ENCODE peak calls at places on chromosomes 13 and 19, in ten cellular contexts. L, M, O, Z, T, X, V, U, S and E are unnamed samples.

GRCh38 chr13:24943136-24943535 is 152.8 kb upstream of the PABPC3 start:
- DNase-seq in L (no peak), M (no peak), O (no peak), Z (no peak), T (no peak), X (no peak), V (no peak), U (no peak), S (no peak), E (no peak)

GRCh38 chr13:39159393-39159792 is 121.1 kb downstream of the NHLRC3 start:
- DNase-seq in L (no peak), M (peak; percentile 20), O (no peak), Z (no peak), T (no peak), X (no peak), V (no peak), U (no peak), S (no peak), E (no peak)

GRCh38 chr13:113474179-113474578 is 16.3 kb downstream of the DCUN1D2 start:
- DNase-seq in L (peak; percentile 69), M (peak; percentile 67), O (no peak), Z (no peak), T (no peak), X (no peak), V (no peak), U (peak; percentile 67), S (peak; percentile 46), E (peak; percentile 86)

GRCh38 chr19:19110410-19111137 is 27.7 kb downstream of the TMEM161A start:
- DNase-seq in L (no peak), M (peak; percentile 22), O (no peak), Z (no peak), T (no peak), X (no peak), V (no peak), U (peak; percentile 9), S (no peak), E (no peak)

GRCh38 chr13:24865158-24865557 is 101.2 kb downstream of the RNF17 start:
- DNase-seq in L (no peak), M (no peak), O (no peak), Z (no peak), T (peak; percentile 40), X (no peak), V (peak; percentile 6), U (no peak), S (no peak), E (peak; percentile 12)

GRCh38 chr13:113349050-113349449 is 14.9 kb downstream of the GRTP1 start:
- DNase-seq in L (no peak), M (no peak), O (no peak), Z (no peak), T (no peak), X (no peak), V (no peak), U (no peak), S (no peak), E (no peak)

GRCh38 chr19:10260141-10260584 is 8.1 kb downstream of the MRPL4 start:
- DNase-seq in L (no peak), M (peak; percentile 96), O (no peak), Z (no peak), T (no peak), X (peak; percentile 76), V (no peak), U (no peak), S (peak; percentile 88), E (no peak)

GRCh38 chr13:30865131-30866009 is 40.7 kb upstream of the MEDAG start:
- DNase-seq in L (peak; percentile 88), M (peak; percentile 96), O (peak; percentile 81), Z (peak; percentile 85), T (peak; percentile 96), X (peak; percentile 65), V (peak; percentile 96), U (peak; percentile 91), S (peak; percentile 69), E (peak; percentile 94)

GRCh38 chr13:29918845-29919244 is 68.4 kb upstream of the UBL3 start:
- DNase-seq in L (peak; percentile 79), M (peak; percentile 97), O (peak; percentile 77), Z (no peak), T (peak; percentile 86), X (peak; percentile 97), V (peak; percentile 92), U (peak; percentile 83), S (no peak), E (peak; percentile 90)

GRCh38 chr13:75841905-75842304 is 205.8 kb downstream of the LMO7 start:
- DNase-seq in L (no peak), M (no peak), O (no peak), Z (no peak), T (no peak), X (no peak), V (no peak), U (no peak), S (no peak), E (no peak)

DNA sequence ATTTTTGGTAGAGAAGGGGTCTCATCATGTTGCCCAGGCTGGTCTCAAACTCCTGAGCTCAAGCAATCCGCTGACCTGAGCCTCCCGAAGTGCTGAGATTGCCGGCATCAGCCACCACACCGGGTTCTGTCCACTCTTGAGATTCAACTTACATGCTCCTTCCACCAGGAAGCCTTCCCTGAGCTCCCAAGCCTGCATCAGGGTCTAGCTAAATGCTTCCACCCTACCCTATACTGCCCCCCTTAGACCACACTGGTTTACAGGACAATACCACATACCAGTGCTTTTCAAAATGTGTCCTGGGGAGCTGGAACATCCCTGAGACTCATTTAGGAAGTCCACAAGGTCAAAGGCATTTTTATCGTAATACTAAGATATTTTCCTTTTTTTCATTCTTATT is 15.1 kb upstream of the CACNG8 start:
- DNase-seq in L (no peak), M (no peak), O (no peak), Z (no peak), T (no peak), X (no peak), V (no peak), U (no peak), S (no peak), E (no peak)
- TF ChIP-seq CTCF in L (no peak), M (no peak), O (no peak), Z (peak; percentile 29), T (peak; percentile 21), X (peak; percentile 47), V (peak; percentile 10), U (peak; percentile 21), S (no peak), E (peak; percentile 1)

DNA sequence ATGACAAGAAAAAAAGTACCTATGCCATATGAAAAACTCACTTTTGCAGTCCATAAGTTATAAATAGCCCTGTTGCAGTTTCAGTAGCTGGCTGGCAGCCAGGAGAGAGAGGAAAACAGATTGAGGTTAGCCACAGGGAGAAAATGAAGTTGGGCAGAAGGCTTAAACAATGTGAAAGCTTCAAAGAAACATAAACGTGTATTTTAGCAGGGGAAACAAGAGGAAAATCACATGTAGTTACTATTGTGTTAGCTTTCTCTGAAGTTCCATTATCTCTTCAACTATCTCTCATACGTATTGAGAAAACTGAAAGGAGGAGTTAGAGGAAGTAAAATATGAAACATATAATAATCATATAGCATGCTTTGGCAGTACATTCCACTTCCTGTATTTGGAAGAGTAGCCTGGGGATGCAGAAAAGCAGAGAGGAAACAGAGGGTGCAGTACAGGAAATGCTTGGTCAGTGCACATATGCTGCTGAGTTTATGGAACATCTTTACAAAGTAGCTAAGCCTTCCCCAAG is 1551.1 kb downstream of the EFNB2 start:
- DNase-seq in L (peak; percentile 15), M (peak; percentile 7), O (peak; percentile 33), Z (no peak), T (peak; percentile 1), X (no peak), V (peak; percentile 88), U (peak; percentile 81), S (no peak), E (no peak)
- H3K4me3 ChIP-seq in L (no peak overlapping the region), M (no peak overlapping the region), O (no peak overlapping the region), Z (no peak overlapping the region), T (no peak overlapping the region), X (no peak overlapping the region), V (no peak overlapping the region), U (no peak overlapping the region), S (no peak overlapping the region), E (no peak overlapping the region)

DNA sequence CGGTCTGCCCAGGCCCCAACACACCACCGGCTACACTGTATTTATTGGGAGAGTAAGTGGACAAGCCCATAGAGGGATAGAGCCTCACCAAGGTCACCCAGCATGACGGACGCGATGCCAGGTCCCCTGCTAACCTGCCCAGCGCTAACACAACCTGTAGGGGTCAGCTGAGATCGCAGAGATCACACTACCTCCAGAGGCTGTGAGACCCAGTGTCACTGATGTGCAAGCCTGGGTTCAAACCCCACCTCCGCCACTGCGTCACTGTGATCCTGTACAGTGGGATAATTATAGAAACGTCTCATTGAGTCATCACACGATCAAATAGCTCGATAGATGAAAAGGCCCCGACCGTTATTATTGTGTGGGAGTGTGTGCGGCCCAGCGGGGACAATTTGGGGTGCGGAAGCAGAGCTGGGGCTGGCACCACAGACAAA is 10.6 kb upstream of the TLE2 start:
- DNase-seq in L (no peak), M (no peak), O (peak; percentile 68), Z (no peak), T (no peak), X (no peak), V (no peak), U (no peak), S (no peak), E (no peak)
- TF ChIP-seq CTCF in L (no peak), M (no peak), O (peak; percentile 54), Z (no peak), T (no peak), X (no peak), V (no peak), U (no peak), S (no peak), E (no peak)

GRCh38 chr13:83880275-83881027 is 1.8 kb downstream of the SLITRK1 start:
- DNase-seq in L (no peak), M (no peak), O (peak; percentile 24), Z (no peak), T (no peak), X (no peak), V (no peak), U (no peak), S (no peak), E (no peak)
- H3K4me3 ChIP-seq in L (peak overlapping the region; percentile 44), M (no peak overlapping the region), O (no peak overlapping the region), Z (no peak overlapping the region), T (no peak overlapping the region), X (no peak overlapping the region), V (peak overlapping the region; percentile 37), U (peak overlapping the region; percentile 47), S (no peak overlapping the region), E (peak overlapping the region; percentile 54)

GRCh38 chr13:66358564-66358963 is 871.6 kb downstream of the PCDH9 start:
- DNase-seq in L (no peak), M (no peak), O (no peak), Z (no peak), T (no peak), X (no peak), V (no peak), U (no peak), S (no peak), E (no peak)

GRCh38 chr13:66348745-66349720 is 881.1 kb downstream of the PCDH9 start:
- DNase-seq in L (no peak), M (no peak), O (peak; percentile 17), Z (no peak), T (peak; percentile 2), X (no peak), V (no peak), U (no peak), S (peak; percentile 34), E (no peak)

GRCh38 chr13:66354880-66355279 is 875.3 kb downstream of the PCDH9 start:
- DNase-seq in L (no peak), M (no peak), O (no peak), Z (no peak), T (no peak), X (no peak), V (no peak), U (no peak), S (no peak), E (no peak)

GRCh38 chr13:66349945-66350344 is 880.2 kb downstream of the PCDH9 start:
- DNase-seq in L (no peak), M (no peak), O (no peak), Z (no peak), T (no peak), X (no peak), V (no peak), U (no peak), S (no peak), E (no peak)

GRCh38 chr13:66353664-66354063 is 876.5 kb downstream of the PCDH9 start:
- DNase-seq in L (no peak), M (no peak), O (peak; percentile 14), Z (no peak), T (peak; percentile 13), X (no peak), V (peak; percentile 41), U (no peak), S (no peak), E (no peak)
- TF ChIP-seq CTCF in L (no peak), M (peak; percentile 7), O (peak; percentile 36), Z (no peak), T (no peak), X (no peak), V (no peak), U (no peak), S (no peak), E (no peak)